ENCODE peak calls at places on chromosomes 6 and 20, in six cellular contexts. D is Peyer's patch, I is GM13977, F is AG10803, T is fibroblast of lung, X is colonic mucosa. L is an unnamed sample.

GRCh38 chr20:21809961-21810523 is 104.6 kb downstream of the PAX1 start:
- DNase-seq in D (no peak), I (no peak), F (no peak), X (no peak), T (no peak), L (no peak)

GRCh38 chr20:9458075-9458818 is 56.1 kb upstream of the LAMP5 start:
- DNase-seq in X (peak), T (peak), D (no peak), F (peak), I (no peak), L (no peak)

GRCh38 chr6:12490904-12491571 is 200.9 kb downstream of the EDN1 start:
- DNase-seq in X (no peak), F (peak), T (peak), I (no peak), D (no peak), L (no peak)

GRCh38 chr6:160487116-160487515 is 138.9 kb downstream of the SLC22A3 start:
- DNase-seq in X (no peak), F (no peak), I (no peak), D (no peak), T (no peak), L (no peak)

GRCh38 chr6:73675466-73676098 is 20.4 kb upstream of the CD109 start:
- DNase-seq in I (peak), X (peak), D (peak), F (peak), T (peak), L (peak)

GRCh38 chr20:5675103-5676091 is 74.8 kb upstream of the SHLD1 start:
- DNase-seq in X (no peak), D (no peak), I (no peak), F (peak), T (no peak), L (no peak)

GRCh38 chr6:37150314-37150713 is 19.6 kb upstream of the PIM1 start:
- DNase-seq in F (no peak), I (no peak), T (no peak), D (no peak), X (no peak), L (no peak)

GRCh38 chr6:12911387-12911960 is 194.9 kb downstream of the PHACTR1 start:
- DNase-seq in I (peak), D (no peak), X (no peak), T (peak), F (peak), L (no peak)

GRCh38 chr20:45968081-45968671 is 3.8 kb downstream of the ZNF335 start:
- DNase-seq in I (no peak), T (no peak), F (no peak), X (no peak), D (no peak), L (no peak)

GRCh38 chr6:50815436-50816114 is 3.1 kb upstream of the TFAP2B start:
- DNase-seq in T (peak), F (peak), X (no peak), I (no peak), D (no peak), L (no peak)

GRCh38 chr20:49187330-49188100 is 619 bp downstream of the STAU1 start:
- DNase-seq in X (peak), D (peak), T (no peak), I (peak), F (no peak), L (no peak)

GRCh38 chr20:15992564-15992963 is 580.7 kb downstream of the KIF16B start:
- DNase-seq in I (no peak), T (no peak), X (no peak), D (no peak), F (no peak), L (no peak)

GRCh38 chr6:21359926-21360325 is 233.6 kb upstream of the SOX4 start:
- DNase-seq in F (no peak), D (no peak), T (no peak), I (no peak), X (no peak), L (no peak)

GRCh38 chr6:158817298-158818007 is 1.7 kb downstream of the EZR start:
- DNase-seq in X (peak), D (peak), T (peak), F (peak), I (no peak), L (no peak)

GRCh38 chr6:106557837-106558236 is 71.5 kb downstream of the RTN4IP1 start:
- DNase-seq in D (no peak), T (peak), I (no peak), F (no peak), X (no peak), L (no peak)

GRCh38 chr6:81759782-81760181 is 7.3 kb upstream of the TENT5A start:
- DNase-seq in D (no peak), X (no peak), F (no peak), I (no peak), T (peak), L (no peak)

GRCh38 chr6:144809120-144809519 is 524.0 kb downstream of the UTRN start:
- DNase-seq in X (no peak), I (no peak), T (no peak), D (no peak), F (peak), L (no peak)

GRCh38 chr6:40138273-40138720 is 204.0 kb upstream of the MOCS1 start:
- DNase-seq in F (no peak), I (no peak), T (no peak), X (peak), D (peak), L (no peak)

GRCh38 chr6:683742-684440 is 9.0 kb downstream of the EXOC2 start:
- DNase-seq in F (peak), I (no peak), X (peak), T (peak), D (no peak), L (no peak)

GRCh38 chr6:52049252-52050050 is 38.0 kb downstream of the PKHD1 start:
- DNase-seq in T (peak), F (peak), D (no peak), X (no peak), I (peak), L (no peak)

GRCh38 chr6:47810885-47811284 is 29.1 kb downstream of the OPN5 start:
- DNase-seq in I (no peak), X (no peak), D (no peak), T (no peak), F (no peak), L (no peak)

GRCh38 chr6:169782966-169783760 is 31.7 kb downstream of the ERMARD start:
- DNase-seq in I (no peak), X (no peak), F (no peak), D (no peak), T (no peak), L (no peak)

GRCh38 chr20:20412750-20413149 is 44.8 kb downstream of the INSM1 start:
- DNase-seq in F (no peak), I (no peak), X (no peak), T (no peak), D (no peak), L (no peak)

GRCh38 chr6:43983191-43983590 is 144.1 kb downstream of the MRPL14 start:
- DNase-seq in D (peak), I (no peak), T (no peak), F (no peak), X (no peak), L (no peak)

GRCh38 chr6:55636406-55637102 is 57.6 kb upstream of the HMGCLL1 start:
- DNase-seq in T (peak), X (no peak), D (no peak), I (no peak), F (no peak), L (no peak)

GRCh38 chr6:36018339-36018738 is 6.1 kb downstream of the SLC26A8 start:
- DNase-seq in F (no peak), D (no peak), X (no peak), I (no peak), T (no peak), L (no peak)

GRCh38 chr6:45426251-45426650 is 48.5 kb upstream of the SUPT3H start:
- DNase-seq in T (no peak), F (no peak), D (no peak), I (no peak), X (no peak), L (no peak)

GRCh38 chr6:33731035-33731434 is 15.7 kb downstream of the IP6K3 start:
- DNase-seq in F (no peak), T (no peak), I (no peak), X (no peak), D (no peak), L (no peak)

GRCh38 chr20:58058421-58059140 is 169.9 kb downstream of the ANKRD60 start:
- DNase-seq in F (no peak), I (no peak), D (peak), X (peak), T (no peak), L (no peak)

GRCh38 chr6:154953644-154954043 is 41.5 kb upstream of the TIAM2 start:
- DNase-seq in D (peak), F (no peak), X (no peak), T (no peak), I (no peak), L (no peak)

GRCh38 chr6:85576479-85576878 is 17.2 kb downstream of the SNX14 start:
- DNase-seq in D (no peak), T (peak), I (no peak), X (no peak), F (no peak), L (no peak)

DNA sequence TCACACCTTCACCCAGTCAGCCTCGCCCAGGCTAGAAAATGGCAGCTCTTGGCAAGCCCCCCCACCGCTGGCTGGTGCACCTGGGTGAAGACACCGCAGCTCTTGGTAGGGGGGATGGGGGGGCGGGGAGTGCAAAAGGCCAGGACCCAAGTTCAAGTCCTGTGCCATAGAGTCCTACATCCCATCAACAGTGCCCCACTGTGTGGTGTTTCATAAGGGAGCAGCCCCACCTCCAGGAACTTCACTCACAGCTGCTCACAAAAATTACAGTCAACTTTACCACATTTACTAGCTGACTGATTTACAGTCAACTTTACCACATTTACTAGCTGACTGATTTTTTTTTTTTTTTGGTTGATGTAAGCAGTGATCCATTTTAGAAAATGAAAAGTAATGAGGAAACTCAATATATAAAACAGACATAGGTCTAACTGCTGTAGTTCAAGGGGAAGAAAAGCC is 209.0 kb upstream of the SNX9 start:
- DNase-seq in D (peak), I (no peak), F (peak), X (peak), T (peak), L (no peak)
- TF ChIP-seq CTCF in D (peak), I (peak), F (no peak), X (no peak), T (no peak), L (no peak)

DNA sequence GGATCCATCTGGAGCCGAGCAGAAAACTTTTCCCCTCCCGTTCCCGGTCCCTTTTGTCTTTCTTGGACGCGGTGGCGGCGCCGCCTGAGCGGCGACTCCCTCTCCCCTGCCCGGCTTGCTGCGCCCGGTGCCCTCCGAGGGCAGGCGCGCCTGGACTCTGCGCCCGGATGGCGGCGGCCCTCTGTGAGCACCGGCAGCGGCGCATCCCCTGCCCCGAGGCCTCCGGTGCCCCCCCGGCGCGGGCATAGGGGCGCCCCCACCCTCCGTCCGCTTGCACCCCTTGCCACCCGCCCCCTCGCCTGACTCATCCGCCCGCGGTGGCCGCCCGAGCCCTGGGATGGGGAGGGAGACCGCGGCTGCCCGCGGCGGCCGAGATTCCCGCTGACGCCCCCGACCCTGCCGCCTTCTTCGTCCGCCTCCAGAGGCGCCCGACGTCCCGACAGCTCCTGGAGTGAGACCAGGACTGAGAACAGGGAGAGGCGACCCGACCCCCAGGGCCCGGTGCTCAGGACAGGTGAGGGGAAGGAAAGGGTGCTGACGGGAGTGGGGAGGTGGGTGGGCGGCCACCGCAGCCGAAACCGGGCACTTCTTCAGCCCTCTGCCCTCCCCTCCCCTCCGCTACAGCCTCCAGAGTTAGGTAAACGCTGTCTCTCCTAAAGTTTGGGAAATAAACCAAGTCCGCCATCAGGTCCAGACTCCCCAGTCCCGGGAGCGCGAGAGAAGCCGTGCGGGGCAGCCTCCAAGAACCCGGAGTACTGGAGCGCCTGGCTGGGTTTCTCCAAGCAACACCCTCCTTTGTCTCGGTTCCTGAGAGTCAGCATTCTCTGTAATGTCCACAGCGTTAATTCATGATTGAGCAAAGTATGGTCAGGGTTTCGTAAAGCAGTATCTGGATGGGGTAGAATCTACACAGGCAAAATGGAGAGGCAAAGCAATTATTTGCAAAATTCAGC is at the start of gene TMEM200A:
- DNase-seq in T (peak), F (peak), I (peak), D (peak), X (peak), L (no peak)
- TF ChIP-seq CTCF in T (peak), F (peak), I (no peak), D (no peak), X (no peak), L (no peak)

GRCh38 chr6:163579880-163580295 is 165.4 kb downstream of the QKI start:
- DNase-seq in T (peak), X (no peak), I (no peak), D (no peak), F (peak), L (no peak)
- TF ChIP-seq CTCF in T (no peak), X (no peak), I (no peak), D (no peak), F (peak), L (no peak)

GRCh38 chr6:129555206-129555832 is 154.7 kb downstream of the ARHGAP18 start:
- DNase-seq in T (peak), X (no peak), D (no peak), F (peak), I (no peak), L (no peak)
- TF ChIP-seq CTCF in T (no peak), X (no peak), D (no peak), F (no peak), I (no peak), L (no peak)

DNA sequence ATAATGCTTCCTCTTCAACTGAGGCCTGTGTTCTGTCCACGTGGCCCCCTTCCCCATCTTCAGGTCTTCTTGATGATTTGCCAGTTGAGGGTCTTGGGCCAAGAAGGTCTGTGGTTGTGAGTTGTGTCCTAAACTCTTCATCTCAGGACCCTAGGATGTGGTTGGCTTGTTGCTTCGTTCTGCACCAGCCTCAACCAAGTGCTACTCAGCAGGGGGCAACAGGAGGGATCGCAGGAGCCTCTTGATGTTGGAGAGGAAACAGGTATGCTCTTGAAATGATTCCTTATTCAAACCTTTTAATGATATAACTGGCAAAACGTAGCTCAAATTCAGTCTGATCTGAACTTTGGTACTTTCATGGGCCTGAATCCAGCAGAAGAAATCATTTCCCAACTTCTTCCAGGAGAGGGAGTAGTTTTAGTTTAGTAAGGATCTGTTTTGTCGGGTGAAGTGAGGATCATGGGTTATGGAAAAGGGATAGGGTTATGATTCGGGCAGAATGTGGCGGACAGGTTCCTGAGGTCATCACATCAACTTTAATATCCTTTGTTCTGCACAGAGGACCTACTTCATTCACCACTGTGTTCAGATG is 30.8 kb downstream of the SIRPB1 start:
- DNase-seq in D (no peak), I (no peak), X (no peak), T (no peak), F (no peak), L (no peak)
- TF ChIP-seq CTCF in D (no peak), I (no peak), X (no peak), T (no peak), F (peak), L (no peak)